ENCODE peak calls at places on chromosome 14, in eight cellular contexts. One of them, this sample, is unnamed.

GRCh38 chr14:91227183-91227628 is 17.3 kb downstream of the GPR68 start:
- DNase-seq in gastrocnemius medialis: no peak
- DNase-seq in GM23248: no peak
- DNase-seq in esophagus squamous epithelium: no peak
- DNase-seq in Karpas-422: no peak
- DNase-seq in HepG2: no peak
- DNase-seq in left lung: no peak
- DNase-seq in neuronal stem cell: no peak
- DNase-seq in this sample: no peak

GRCh38 chr14:69153848-69154208 is 909 bp upstream of the DCAF5 start:
- DNase-seq in gastrocnemius medialis: peak; percentile 23
- DNase-seq in GM23248: peak; percentile 71
- DNase-seq in esophagus squamous epithelium: no peak
- DNase-seq in Karpas-422: peak; percentile 61
- DNase-seq in HepG2: peak; percentile 9
- DNase-seq in left lung: peak; percentile 44
- DNase-seq in neuronal stem cell: no peak
- DNase-seq in this sample: no peak

GRCh38 chr14:95431199-95432145 is 85.0 kb downstream of the SYNE3 start:
- DNase-seq in gastrocnemius medialis: no peak
- DNase-seq in GM23248: peak; percentile 50
- DNase-seq in esophagus squamous epithelium: no peak
- DNase-seq in Karpas-422: peak; percentile 90
- DNase-seq in HepG2: no peak
- DNase-seq in left lung: no peak
- DNase-seq in neuronal stem cell: peak; percentile 40
- DNase-seq in this sample: no peak

GRCh38 chr14:27243360-27243759 is 645.5 kb upstream of the NOVA1 start:
- DNase-seq in gastrocnemius medialis: no peak
- DNase-seq in GM23248: no peak
- DNase-seq in esophagus squamous epithelium: no peak
- DNase-seq in Karpas-422: no peak
- DNase-seq in HepG2: no peak
- DNase-seq in left lung: no peak
- DNase-seq in neuronal stem cell: no peak
- DNase-seq in this sample: no peak

GRCh38 chr14:99774526-99775307 is 18.5 kb upstream of the EML1 start:
- DNase-seq in gastrocnemius medialis: no peak
- DNase-seq in GM23248: peak; percentile 55
- DNase-seq in esophagus squamous epithelium: no peak
- DNase-seq in Karpas-422: no peak
- DNase-seq in HepG2: no peak
- DNase-seq in left lung: no peak
- DNase-seq in neuronal stem cell: no peak
- DNase-seq in this sample: no peak

GRCh38 chr14:101761881-101762529 is 496 bp downstream of the PPP2R5C start:
- DNase-seq in gastrocnemius medialis: peak; percentile 31
- DNase-seq in GM23248: peak; percentile 68
- DNase-seq in esophagus squamous epithelium: peak; percentile 20
- DNase-seq in Karpas-422: peak; percentile 76
- DNase-seq in HepG2: no peak
- DNase-seq in left lung: peak; percentile 55
- DNase-seq in neuronal stem cell: peak; percentile 53
- DNase-seq in this sample: no peak

GRCh38 chr14:88228519-88229236 is 94.4 kb downstream of the KCNK10 start:
- DNase-seq in gastrocnemius medialis: no peak
- DNase-seq in GM23248: peak; percentile 39
- DNase-seq in esophagus squamous epithelium: no peak
- DNase-seq in Karpas-422: no peak
- DNase-seq in HepG2: no peak
- DNase-seq in left lung: no peak
- DNase-seq in neuronal stem cell: no peak
- DNase-seq in this sample: peak; percentile 52

GRCh38 chr14:93490001-93490400 is 59.3 kb downstream of the UNC79 start:
- DNase-seq in gastrocnemius medialis: no peak
- DNase-seq in GM23248: no peak
- DNase-seq in esophagus squamous epithelium: no peak
- DNase-seq in Karpas-422: no peak
- DNase-seq in HepG2: no peak
- DNase-seq in left lung: no peak
- DNase-seq in neuronal stem cell: no peak
- DNase-seq in this sample: no peak

GRCh38 chr14:94695231-94695630 is 74.7 kb downstream of the GSC start:
- DNase-seq in gastrocnemius medialis: no peak
- DNase-seq in GM23248: no peak
- DNase-seq in esophagus squamous epithelium: no peak
- DNase-seq in Karpas-422: no peak
- DNase-seq in HepG2: no peak
- DNase-seq in left lung: no peak
- DNase-seq in neuronal stem cell: no peak
- DNase-seq in this sample: no peak

GRCh38 chr14:53890611-53891091 is 66.0 kb downstream of the BMP4 start:
- DNase-seq in gastrocnemius medialis: no peak
- DNase-seq in GM23248: no peak
- DNase-seq in esophagus squamous epithelium: no peak
- DNase-seq in Karpas-422: no peak
- DNase-seq in HepG2: peak; percentile 46
- DNase-seq in left lung: no peak
- DNase-seq in neuronal stem cell: peak; percentile 9
- DNase-seq in this sample: no peak

GRCh38 chr14:65664436-65664835 is 251.9 kb downstream of the FUT8 start:
- DNase-seq in gastrocnemius medialis: no peak
- DNase-seq in GM23248: no peak
- DNase-seq in esophagus squamous epithelium: no peak
- DNase-seq in Karpas-422: no peak
- DNase-seq in HepG2: no peak
- DNase-seq in left lung: no peak
- DNase-seq in neuronal stem cell: no peak
- DNase-seq in this sample: no peak

DNA sequence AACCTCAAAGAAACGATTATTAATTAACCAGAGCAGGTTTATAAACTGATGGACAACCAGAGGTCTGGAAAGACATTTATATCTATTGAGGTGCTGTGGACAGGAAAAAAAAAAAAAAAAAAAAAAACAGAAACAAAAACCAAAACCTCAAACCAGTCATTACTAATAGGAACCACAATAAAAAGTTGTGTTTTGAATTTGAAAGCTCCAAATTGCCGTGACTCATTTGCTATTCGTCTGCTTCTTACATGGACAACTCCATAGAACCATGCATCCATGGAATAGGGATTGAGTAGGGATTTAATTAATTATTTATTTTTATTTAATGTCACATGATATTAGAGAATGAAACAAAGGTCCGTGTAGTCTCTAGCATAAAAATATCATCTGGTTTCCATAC is 134.1 kb upstream of the SSTR1 start:
- DNase-seq in gastrocnemius medialis: no peak
- DNase-seq in GM23248: peak; percentile 76
- DNase-seq in esophagus squamous epithelium: no peak
- DNase-seq in Karpas-422: peak; percentile 48
- DNase-seq in HepG2: no peak
- DNase-seq in left lung: no peak
- DNase-seq in neuronal stem cell: no peak
- DNase-seq in this sample: no peak
- H3K36me3 ChIP-seq in gastrocnemius medialis: no peaks in the 10 kb centered on the region
- H3K36me3 ChIP-seq in GM23248: no peaks in the 10 kb centered on the region
- H3K36me3 ChIP-seq in esophagus squamous epithelium: no peaks in the 10 kb centered on the region
- H3K36me3 ChIP-seq in Karpas-422: no peaks in the 10 kb centered on the region
- H3K36me3 ChIP-seq in HepG2: no peaks in the 10 kb centered on the region
- H3K36me3 ChIP-seq in left lung: no peaks in the 10 kb centered on the region
- H3K36me3 ChIP-seq in neuronal stem cell: no peaks in the 10 kb centered on the region
- H3K36me3 ChIP-seq in this sample: no peaks in the 10 kb centered on the region

DNA sequence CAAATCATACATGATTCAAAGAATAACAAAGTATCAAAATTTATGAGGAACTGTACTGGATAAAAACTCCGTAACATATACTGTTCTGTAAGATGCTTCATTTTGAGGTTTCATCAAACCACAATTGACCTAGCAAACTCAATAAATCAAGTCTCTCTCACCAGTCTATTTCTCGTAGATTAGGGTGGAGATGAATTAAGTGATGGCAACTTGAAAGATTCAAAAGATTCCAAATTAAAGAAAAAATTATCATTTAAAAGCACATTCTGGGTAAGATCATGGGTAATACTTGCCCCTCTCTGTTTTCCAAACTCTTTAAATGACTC is 74.4 kb downstream of the PAPLN start:
- DNase-seq in gastrocnemius medialis: no peak
- DNase-seq in GM23248: no peak
- DNase-seq in esophagus squamous epithelium: no peak
- DNase-seq in Karpas-422: no peak
- DNase-seq in HepG2: no peak
- DNase-seq in left lung: no peak
- DNase-seq in neuronal stem cell: no peak
- DNase-seq in this sample: no peak
- H3K27ac ChIP-seq in gastrocnemius medialis: peak overlapping the region; percentile 42
- H3K27ac ChIP-seq in GM23248: peak overlapping the region; percentile 56
- H3K27ac ChIP-seq in esophagus squamous epithelium: peak overlapping the region; percentile 36
- H3K27ac ChIP-seq in Karpas-422: no peak overlapping the region
- H3K27ac ChIP-seq in HepG2: no peak overlapping the region
- H3K27ac ChIP-seq in left lung: no peak overlapping the region
- H3K27ac ChIP-seq in neuronal stem cell: no peak overlapping the region
- H3K27ac ChIP-seq in this sample: no peak overlapping the region

GRCh38 chr14:63941023-63941422 is 88.2 kb downstream of the SYNE2 start:
- DNase-seq in gastrocnemius medialis: no peak
- DNase-seq in GM23248: no peak
- DNase-seq in esophagus squamous epithelium: no peak
- DNase-seq in Karpas-422: no peak
- DNase-seq in HepG2: no peak
- DNase-seq in left lung: no peak
- DNase-seq in neuronal stem cell: no peak
- DNase-seq in this sample: no peak

GRCh38 chr14:63940387-63940786 is 87.6 kb downstream of the SYNE2 start:
- DNase-seq in gastrocnemius medialis: no peak
- DNase-seq in GM23248: no peak
- DNase-seq in esophagus squamous epithelium: no peak
- DNase-seq in Karpas-422: no peak
- DNase-seq in HepG2: no peak
- DNase-seq in left lung: no peak
- DNase-seq in neuronal stem cell: no peak
- DNase-seq in this sample: no peak

GRCh38 chr14:63933701-63934100 is 80.9 kb downstream of the SYNE2 start:
- DNase-seq in gastrocnemius medialis: no peak
- DNase-seq in GM23248: no peak
- DNase-seq in esophagus squamous epithelium: no peak
- DNase-seq in Karpas-422: no peak
- DNase-seq in HepG2: no peak
- DNase-seq in left lung: no peak
- DNase-seq in neuronal stem cell: peak; percentile 33
- DNase-seq in this sample: peak; percentile 14

GRCh38 chr14:63938198-63939005 is 85.6 kb downstream of the SYNE2 start:
- DNase-seq in gastrocnemius medialis: peak; percentile 16
- DNase-seq in GM23248: no peak
- DNase-seq in esophagus squamous epithelium: no peak
- DNase-seq in Karpas-422: no peak
- DNase-seq in HepG2: no peak
- DNase-seq in left lung: no peak
- DNase-seq in neuronal stem cell: no peak
- DNase-seq in this sample: peak; percentile 63

DNA sequence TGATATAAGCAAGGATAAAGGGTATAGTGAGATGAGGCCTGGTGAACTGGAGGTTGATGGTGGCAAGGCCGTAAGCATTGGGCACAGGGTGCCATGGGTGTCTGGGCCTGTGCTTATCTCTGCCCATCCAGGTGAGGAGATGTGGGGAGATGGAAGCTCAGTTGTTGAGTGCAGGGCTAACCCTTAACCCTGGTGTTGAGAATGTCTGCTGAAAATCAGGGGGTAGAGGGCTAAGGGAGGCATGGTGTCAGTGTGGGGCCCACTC is 86.1 kb downstream of the SYNE2 start:
- DNase-seq in gastrocnemius medialis: no peak
- DNase-seq in GM23248: no peak
- DNase-seq in esophagus squamous epithelium: no peak
- DNase-seq in Karpas-422: no peak
- DNase-seq in HepG2: no peak
- DNase-seq in left lung: no peak
- DNase-seq in neuronal stem cell: no peak
- DNase-seq in this sample: no peak
- H3K36me3 ChIP-seq in gastrocnemius medialis: no peaks in the 10 kb centered on the region
- H3K36me3 ChIP-seq in GM23248: no peaks in the 10 kb centered on the region
- H3K36me3 ChIP-seq in esophagus squamous epithelium: peaks cover 29% of the 10 kb centered on the region
- H3K36me3 ChIP-seq in Karpas-422: no peaks in the 10 kb centered on the region
- H3K36me3 ChIP-seq in HepG2: no peaks in the 10 kb centered on the region
- H3K36me3 ChIP-seq in left lung: peaks cover 10% of the 10 kb centered on the region
- H3K36me3 ChIP-seq in neuronal stem cell: peaks cover 30% of the 10 kb centered on the region
- H3K36me3 ChIP-seq in this sample: no peaks in the 10 kb centered on the region

GRCh38 chr14:103093856-103094405 is 594 bp upstream of the EXOC3L4 start:
- DNase-seq in gastrocnemius medialis: no peak
- DNase-seq in GM23248: no peak
- DNase-seq in esophagus squamous epithelium: no peak
- DNase-seq in Karpas-422: no peak
- DNase-seq in HepG2: no peak
- DNase-seq in left lung: no peak
- DNase-seq in neuronal stem cell: no peak
- DNase-seq in this sample: no peak
- H3K27ac ChIP-seq in gastrocnemius medialis: peak overlapping the region; percentile 46
- H3K27ac ChIP-seq in GM23248: no peak overlapping the region
- H3K27ac ChIP-seq in esophagus squamous epithelium: peak overlapping the region; percentile 77
- H3K27ac ChIP-seq in Karpas-422: no peak overlapping the region
- H3K27ac ChIP-seq in HepG2: peak overlapping the region; percentile 84
- H3K27ac ChIP-seq in left lung: peak overlapping the region; percentile 26
- H3K27ac ChIP-seq in neuronal stem cell: no peak overlapping the region
- H3K27ac ChIP-seq in this sample: no peak overlapping the region

DNA sequence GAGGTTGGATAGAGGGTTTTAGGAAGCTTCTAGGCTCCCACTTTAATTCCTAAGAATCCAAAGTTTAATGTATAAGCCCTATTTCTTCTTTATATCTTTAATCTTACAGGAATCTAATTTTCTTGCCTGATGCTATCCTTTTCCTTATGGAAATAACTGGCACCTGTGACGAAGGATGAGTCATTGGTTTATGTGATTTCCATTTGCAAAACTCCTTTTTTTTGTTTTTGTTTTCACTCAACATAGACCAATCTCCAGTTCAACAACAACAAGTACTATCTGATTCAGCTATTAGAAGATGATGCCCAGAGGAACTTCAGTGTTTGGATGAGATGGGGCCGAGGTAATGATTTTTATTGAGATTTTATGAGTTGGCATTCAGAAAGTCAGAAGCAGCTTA is 6.8 kb downstream of the PARP2 start:
- DNase-seq in gastrocnemius medialis: no peak
- DNase-seq in GM23248: peak; percentile 38
- DNase-seq in esophagus squamous epithelium: no peak
- DNase-seq in Karpas-422: no peak
- DNase-seq in HepG2: no peak
- DNase-seq in left lung: no peak
- DNase-seq in neuronal stem cell: no peak
- DNase-seq in this sample: no peak
- H3K36me3 ChIP-seq in gastrocnemius medialis: peaks cover 2% of the 10 kb centered on the region
- H3K36me3 ChIP-seq in GM23248: peaks cover 49% of the 10 kb centered on the region
- H3K36me3 ChIP-seq in esophagus squamous epithelium: peaks cover 99% of the 10 kb centered on the region
- H3K36me3 ChIP-seq in Karpas-422: peaks cover 66% of the 10 kb centered on the region
- H3K36me3 ChIP-seq in HepG2: peaks cover 13% of the 10 kb centered on the region
- H3K36me3 ChIP-seq in left lung: peaks cover 95% of the 10 kb centered on the region
- H3K36me3 ChIP-seq in neuronal stem cell: peaks cover 95% of the 10 kb centered on the region
- H3K36me3 ChIP-seq in this sample: peaks cover 41% of the 10 kb centered on the region

DNA sequence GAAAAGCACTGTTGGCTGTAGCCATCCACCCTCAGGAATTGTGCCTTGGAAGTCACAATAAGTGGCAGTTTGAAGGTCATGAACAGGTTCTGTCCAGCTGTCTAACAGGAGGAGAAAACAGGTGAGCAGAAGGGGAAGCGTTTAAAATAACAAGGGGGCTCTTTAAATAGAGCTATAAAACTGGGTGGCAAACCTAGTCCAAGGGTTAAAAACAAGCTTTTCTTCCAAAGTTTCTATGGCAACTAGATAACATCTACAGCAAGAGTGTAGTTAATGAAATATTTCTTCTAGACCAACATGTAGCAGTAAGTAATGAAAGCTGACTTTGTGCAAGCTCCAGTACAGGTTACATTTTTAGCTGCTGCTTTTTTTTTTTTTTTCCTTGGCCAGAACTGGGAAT is 107.7 kb upstream of the ARHGAP5 start:
- DNase-seq in gastrocnemius medialis: no peak
- DNase-seq in GM23248: no peak
- DNase-seq in esophagus squamous epithelium: no peak
- DNase-seq in Karpas-422: no peak
- DNase-seq in HepG2: peak; percentile 71
- DNase-seq in left lung: no peak
- DNase-seq in neuronal stem cell: no peak
- DNase-seq in this sample: no peak
- H3K27ac ChIP-seq in gastrocnemius medialis: no peak overlapping the region
- H3K27ac ChIP-seq in GM23248: no peak overlapping the region
- H3K27ac ChIP-seq in esophagus squamous epithelium: no peak overlapping the region
- H3K27ac ChIP-seq in Karpas-422: no peak overlapping the region
- H3K27ac ChIP-seq in HepG2: no peak overlapping the region
- H3K27ac ChIP-seq in left lung: no peak overlapping the region
- H3K27ac ChIP-seq in neuronal stem cell: no peak overlapping the region
- H3K27ac ChIP-seq in this sample: no peak overlapping the region

This sample was measured in mammary epithelial cell.